ENCODE peak calls at places on chromosomes 13 and 19, in five cellular contexts. K is adrenal gland; Z is heart left ventricle; I is stimulated activated CD8-positive, alpha-beta memory T cell treated with anti-CD3 and anti-CD28 coated beads, Interleukin-7, amount 100 ng/mL, for 1 hour; R is smooth muscle cell of the brain vasculature. P is an unnamed sample.
A peak's percentile ranks its signal among the peaks of the same experiment; 100 is the strongest.

GRCh38 chr19:38862321-38863059 is 12.7 kb upstream of the HNRNPL start:
- DNase-seq in K (peak; percentile 69), Z (peak; percentile 47), I (no peak), R (no peak), P (no peak)

GRCh38 chr13:38898481-38898880 is 92.2 kb downstream of the STOML3 start:
- DNase-seq in K (no peak), Z (no peak), I (no peak), R (no peak), P (no peak)

GRCh38 chr19:50710094-50710493 is 9.5 kb downstream of the SHANK1 start:
- DNase-seq in K (no peak), Z (peak; percentile 17), I (no peak), R (no peak), P (no peak)

GRCh38 chr19:16157601-16158000 is 14.1 kb downstream of the HSH2D start:
- DNase-seq in K (no peak), Z (no peak), I (no peak), R (no peak), P (no peak)

GRCh38 chr13:106680796-106681482 is 113.0 kb upstream of the ARGLU1 start:
- DNase-seq in K (no peak), Z (peak; percentile 37), I (no peak), R (no peak), P (no peak)

GRCh38 chr19:14497347-14497921 is 1.5 kb upstream of the GIPC1 start:
- DNase-seq in K (no peak), Z (no peak), I (no peak), R (no peak), P (peak; percentile 64)

GRCh38 chr19:49336482-49337266 is 1.5 kb downstream of the CD37 start:
- DNase-seq in K (no peak), Z (no peak), I (no peak), R (no peak), P (no peak)

GRCh38 chr19:51735759-51736449 is 12.1 kb upstream of the HAS1 start:
- DNase-seq in K (peak; percentile 69), Z (peak; percentile 77), I (no peak), R (no peak), P (no peak)

GRCh38 chr13:77386046-77386445 is 59.2 kb upstream of the MYCBP2 start:
- DNase-seq in K (no peak), Z (no peak), I (no peak), R (no peak), P (no peak)

GRCh38 chr13:97235549-97236206 is 13.5 kb downstream of the MBNL2 start:
- DNase-seq in K (no peak), Z (peak; percentile 71), I (no peak), R (no peak), P (no peak)

GRCh38 chr13:50052478-50052877 is 37.2 kb downstream of the KCNRG start:
- DNase-seq in K (no peak), Z (no peak), I (no peak), R (no peak), P (no peak)

GRCh38 chr19:46859637-46860124 is 1.1 kb upstream of the ARHGAP35 start:
- DNase-seq in K (peak; percentile 89), Z (peak; percentile 80), I (no peak), R (no peak), P (no peak)

GRCh38 chr19:13033819-13034611 is 38.7 kb downstream of the NFIX start:
- DNase-seq in K (peak; percentile 92), Z (peak; percentile 91), I (no peak), R (no peak), P (no peak)

GRCh38 chr19:35869327-35870123 is 1.2 kb downstream of the APLP1 start:
- DNase-seq in K (peak; percentile 65), Z (peak; percentile 66), I (no peak), R (no peak), P (peak; percentile 40)